ENCODE peak calls at places on chromosomes 1 and 21, in eight cellular contexts. M is HepG2, P is esophagus squamous epithelium, O is ovary, F is heart left ventricle, R is A549, K is stomach, V is tibial nerve. U is an unnamed sample.

GRCh38 chr1:156233421-156234127 is 8.4 kb upstream of the BGLAP start:
- DNase-seq in M (no peak), P (no peak), O (no peak), F (no peak), R (no peak), K (no peak), V (no peak), U (no peak)

GRCh38 chr1:156118175-156118868 is 3.8 kb downstream of the LMNA start:
- DNase-seq in M (peak), P (no peak), O (no peak), F (peak), R (no peak), K (peak), V (peak), U (no peak)

GRCh38 chr1:63891211-63891610 is 117.4 kb downstream of the ROR1 start:
- DNase-seq in M (no peak), P (no peak), O (no peak), F (no peak), R (no peak), K (no peak), V (no peak), U (no peak)

GRCh38 chr1:56535362-56535761 is 44.0 kb downstream of the PLPP3 start:
- DNase-seq in M (no peak), P (no peak), O (no peak), F (no peak), R (no peak), K (no peak), V (no peak), U (no peak)

GRCh38 chr1:174171078-174171477 is 11.8 kb downstream of the RABGAP1L start:
- DNase-seq in M (no peak), P (no peak), O (no peak), F (no peak), R (no peak), K (no peak), V (no peak), U (no peak)

GRCh38 chr1:226637147-226637935 is 88.8 kb downstream of the STUM start:
- DNase-seq in M (peak), P (no peak), O (peak), F (peak), R (no peak), K (no peak), V (peak), U (no peak)

GRCh38 chr1:32886012-32886827 is at the start of gene HPCA:
- DNase-seq in M (peak), P (no peak), O (peak), F (peak), R (peak), K (peak), V (no peak), U (no peak)

GRCh38 chr1:211625040-211625439 is 46.1 kb upstream of the SLC30A1 start:
- DNase-seq in M (peak), P (no peak), O (no peak), F (peak), R (no peak), K (no peak), V (no peak), U (no peak)

GRCh38 chr1:207021139-207021861 is 11.3 kb downstream of the C1orf116 start:
- DNase-seq in M (peak), P (no peak), O (no peak), F (no peak), R (no peak), K (no peak), V (no peak), U (no peak)

DNA sequence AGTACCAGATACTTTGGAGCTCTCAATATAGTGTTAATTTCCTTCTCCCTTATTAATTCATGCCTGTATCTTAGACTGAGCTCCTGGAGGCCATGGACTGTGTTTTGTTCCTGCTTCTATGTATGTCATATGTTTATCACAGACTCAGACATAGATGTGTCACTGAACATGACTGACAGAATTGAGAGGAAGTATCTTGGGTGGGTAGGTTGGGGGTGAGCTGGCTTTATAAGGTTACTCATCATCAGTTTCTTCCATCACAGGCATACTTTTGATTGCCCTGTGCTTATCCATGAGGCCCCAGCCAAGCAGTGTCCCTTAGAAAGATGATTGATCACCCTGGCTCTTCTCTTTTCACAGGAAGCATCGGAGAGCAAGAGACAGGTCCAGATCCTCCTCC is 5.6 kb upstream of the SH3D21 start:
- DNase-seq in M (no peak), P (no peak), O (no peak), F (no peak), R (no peak), K (no peak), V (no peak), U (no peak)
- TF ChIP-seq POLR2A in M (no peak), P (no peak), O (no peak), F (no peak), R (no peak), K (no peak), V (no peak), U (no peak)

GRCh38 chr1:30905898-30906620 is 2.5 kb downstream of the SDC3 start:
- DNase-seq in M (no peak), P (no peak), O (no peak), F (peak), R (no peak), K (no peak), V (no peak), U (no peak)

GRCh38 chr1:30907641-30908445 is 715 bp downstream of the SDC3 start:
- DNase-seq in M (no peak), P (no peak), O (no peak), F (peak), R (no peak), K (no peak), V (no peak), U (no peak)

GRCh38 chr1:30908446-30908885 is at the start of gene SDC3:
- DNase-seq in M (no peak), P (no peak), O (no peak), F (peak), R (no peak), K (peak), V (no peak), U (no peak)

GRCh38 chr1:30906631-30907389 is 1.7 kb downstream of the SDC3 start:
- DNase-seq in M (no peak), P (no peak), O (no peak), F (peak), R (no peak), K (no peak), V (no peak), U (no peak)

DNA sequence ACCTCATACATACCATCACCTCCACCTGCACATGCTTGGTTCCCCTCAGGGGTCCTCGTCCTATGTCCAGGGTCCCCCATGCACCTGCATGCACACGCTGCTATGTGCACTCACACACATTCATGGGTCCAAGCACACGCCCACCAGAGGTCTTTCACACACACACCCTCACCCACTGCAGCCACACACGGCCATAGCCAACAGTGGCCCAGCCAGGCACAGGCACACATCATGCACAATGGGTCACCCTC is 1.2 kb downstream of the SDC3 start:
- DNase-seq in M (no peak), P (no peak), O (no peak), F (no peak), R (no peak), K (no peak), V (no peak), U (no peak)
- H3K27ac ChIP-seq in M (no peak), P (peak), O (no peak), F (no peak), R (no peak), K (peak), V (peak), U (peak)

GRCh38 chr1:30747028-30748008 is 10.3 kb downstream of the LAPTM5 start:
- DNase-seq in M (no peak), P (no peak), O (no peak), F (no peak), R (no peak), K (no peak), V (no peak), U (no peak)
- TF ChIP-seq POLR2A in M (no peak), P (no peak), O (no peak), F (no peak), R (no peak), K (no peak), V (no peak), U (no peak)

GRCh38 chr21:30320215-30320614 is at the start of gene KRTAP26-1:
- DNase-seq in M (no peak), P (no peak), O (no peak), F (no peak), R (no peak), K (no peak), V (no peak), U (no peak)
- H3K27ac ChIP-seq in M (no peak), P (no peak), O (no peak), F (no peak), R (no peak), K (no peak), V (no peak), U (no peak)

DNA sequence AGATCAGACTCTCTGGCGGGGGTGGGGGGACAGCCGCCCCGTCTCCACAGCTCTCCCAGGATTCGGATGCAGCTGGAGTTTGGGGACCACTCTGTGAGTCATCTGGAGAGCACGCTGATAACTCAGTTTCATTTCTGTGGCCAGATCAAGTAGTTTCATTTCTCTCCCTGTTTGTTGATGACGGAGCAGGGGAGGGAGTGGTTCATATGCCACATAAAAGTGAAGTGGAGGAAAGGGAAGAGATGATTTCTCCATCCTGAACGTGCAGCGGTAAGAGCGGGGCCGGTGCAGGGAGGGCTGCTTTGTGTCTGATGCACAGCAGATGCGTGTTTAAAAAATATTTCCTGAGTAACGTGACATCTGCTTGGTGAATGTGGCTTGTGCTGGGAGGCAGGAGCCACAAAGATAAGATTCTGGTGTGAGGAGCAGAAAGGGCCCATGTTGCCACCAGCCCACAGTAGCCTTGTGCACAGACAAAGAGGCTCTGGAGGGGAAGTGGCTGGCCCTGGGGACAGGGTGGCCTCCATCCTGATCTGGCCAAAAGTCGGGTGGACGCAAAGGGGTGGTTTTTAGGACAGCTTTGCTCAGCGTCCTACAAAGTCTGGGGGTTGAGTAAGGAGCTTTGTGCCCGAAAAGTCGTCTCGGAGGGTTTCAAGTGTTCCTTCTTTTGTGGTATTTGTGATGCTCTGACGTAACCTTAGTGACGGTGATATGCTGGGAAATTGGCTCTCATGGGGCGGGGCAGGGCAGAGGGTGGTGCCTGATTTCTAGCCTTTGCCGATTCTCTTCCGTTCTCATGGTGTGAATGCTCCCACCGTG is at the start of gene MX2:
- DNase-seq in M (peak), P (peak), O (peak), F (peak), R (no peak), K (peak), V (peak), U (peak)
- TF ChIP-seq POLR2A in M (no peak), P (peak), O (peak), F (no peak), R (no peak), K (no peak), V (no peak), U (no peak)

DNA sequence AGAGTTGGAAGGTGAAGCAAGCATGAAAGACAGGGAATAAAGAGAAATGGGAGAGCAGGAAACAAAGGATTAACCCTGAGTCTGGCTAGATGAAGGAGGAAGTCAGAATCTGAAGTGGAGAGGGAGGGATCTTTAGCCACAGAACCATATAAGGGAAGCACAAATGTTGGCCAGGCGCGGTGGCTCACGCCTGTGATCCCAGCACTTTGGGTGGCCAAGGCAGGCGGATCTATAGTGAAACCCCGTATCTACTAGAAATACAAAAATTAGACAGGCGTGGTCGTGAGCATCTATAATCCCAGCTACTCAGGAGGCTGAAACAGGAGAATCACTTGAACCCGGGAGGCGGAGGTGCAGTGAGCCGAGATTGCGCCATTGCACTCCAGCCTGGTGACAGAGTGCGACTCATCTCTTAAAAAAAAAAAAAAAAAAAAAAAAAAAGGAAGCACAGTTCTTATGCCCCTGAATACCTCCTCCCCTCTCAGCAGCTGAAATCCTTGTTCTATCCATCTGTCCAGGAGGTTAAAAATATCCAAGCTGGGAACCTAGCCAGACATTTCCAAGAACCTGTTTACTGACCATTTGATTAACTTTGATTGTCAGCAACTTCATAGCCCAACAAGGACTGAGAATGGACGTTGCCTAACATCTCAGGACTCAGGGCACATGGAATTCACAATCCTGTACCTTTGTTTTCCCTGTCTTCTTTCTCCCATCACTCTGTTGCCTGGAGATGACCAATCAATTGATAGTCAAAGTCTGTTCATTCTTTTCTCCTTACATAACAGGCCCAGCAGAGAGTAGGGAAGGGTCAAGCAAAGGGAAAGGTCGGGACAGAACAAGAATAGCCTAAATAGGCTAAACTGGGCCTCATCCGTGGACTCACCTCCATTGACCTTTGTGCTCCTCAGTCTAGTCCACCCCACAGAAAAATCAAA is 10.6 kb downstream of the TXNIP start:
- DNase-seq in M (peak), P (no peak), O (no peak), F (peak), R (no peak), K (peak), V (no peak), U (no peak)
- H3K27ac ChIP-seq in M (no peak), P (peak), O (no peak), F (peak), R (peak), K (peak), V (peak), U (peak)

U was measured in vagina.